ENCODE peak calls at places on chromosomes 2 and 18, in five cellular contexts. H is AG08395; M is naive thymus-derived CD4-positive, alpha-beta T cell; Z is AG04450; X is hepatocyte. Y is an unnamed sample.

GRCh38 chr2:134663451-134663850 is 55.3 kb downstream of the TMEM163 start:
- DNase-seq in H (no peak), M (no peak), Z (no peak), X (no peak), Y (no peak)

GRCh38 chr2:140998577-140998976 is 1132.2 kb downstream of the LRP1B start:
- DNase-seq in H (no peak), M (no peak), Z (no peak), X (no peak), Y (no peak)

GRCh38 chr2:143145056-143145455 is 15.8 kb downstream of the ARHGAP15 start:
- DNase-seq in H (no peak), M (no peak), Z (no peak), X (no peak), Y (no peak)

GRCh38 chr18:48806551-48807261 is 144.1 kb downstream of the SMAD7 start:
- DNase-seq in H (peak; percentile 67), M (peak; percentile 61), Z (no peak), X (no peak), Y (no peak)

GRCh38 chr2:1771626-1772280 is 27.4 kb upstream of the PXDN start:
- DNase-seq in H (no peak), M (no peak), Z (no peak), X (no peak), Y (no peak)

GRCh38 chr18:26367425-26367824 is 141.2 kb downstream of the TAF4B start:
- DNase-seq in H (no peak), M (no peak), Z (no peak), X (no peak), Y (no peak)

GRCh38 chr2:11152591-11152990 is 2.7 kb upstream of the SLC66A3 start:
- DNase-seq in H (no peak), M (no peak), Z (no peak), X (no peak), Y (no peak)

GRCh38 chr2:96105152-96105915 is 11.0 kb downstream of the ADRA2B start:
- DNase-seq in H (no peak), M (no peak), Z (no peak), X (no peak), Y (no peak)

GRCh38 chr2:73640537-73640936 is 1.7 kb downstream of the NAT8 start:
- DNase-seq in H (no peak), M (no peak), Z (no peak), X (no peak), Y (no peak)

GRCh38 chr2:139165599-139165998 is 385.4 kb upstream of the NXPH2 start:
- DNase-seq in H (no peak), M (no peak), Z (no peak), X (no peak), Y (no peak)

GRCh38 chr2:17515652-17516051 is 2.6 kb downstream of the RAD51AP2 start:
- DNase-seq in H (no peak), M (no peak), Z (no peak), X (no peak), Y (no peak)

GRCh38 chr2:101063753-101064502 is 61.8 kb downstream of the RPL31 start:
- DNase-seq in H (peak; percentile 73), M (no peak), Z (no peak), X (no peak), Y (peak; percentile 34)

GRCh38 chr2:84388133-84388532 is 70.9 kb downstream of the SUCLG1 start:
- DNase-seq in H (peak; percentile 34), M (no peak), Z (no peak), X (no peak), Y (no peak)

GRCh38 chr18:31684279-31685096 is at the start of gene B4GALT6:
- DNase-seq in H (peak; percentile 6), M (no peak), Z (no peak), X (peak; percentile 73), Y (peak; percentile 50)

GRCh38 chr2:120436460-120436739 is 90.5 kb downstream of the INHBB start:
- DNase-seq in H (peak; percentile 58), M (no peak), Z (no peak), X (no peak), Y (no peak)

GRCh38 chr2:12240216-12240615 is 476.5 kb upstream of the TRIB2 start:
- DNase-seq in H (no peak), M (no peak), Z (no peak), X (no peak), Y (no peak)

GRCh38 chr2:46332686-46333281 is 35.6 kb downstream of the EPAS1 start:
- DNase-seq in H (no peak), M (no peak), Z (no peak), X (no peak), Y (no peak)

GRCh38 chr2:37499113-37499512 is 154.7 kb downstream of the QPCT start:
- DNase-seq in H (no peak), M (no peak), Z (no peak), X (no peak), Y (no peak)

GRCh38 chr2:176189666-176190641 is 1.5 kb downstream of the HOXD1 start:
- DNase-seq in H (no peak), M (no peak), Z (no peak), X (no peak), Y (peak; percentile 50)

GRCh38 chr2:203672856-203673255 is 33.6 kb upstream of the CD28 start:
- DNase-seq in H (no peak), M (no peak), Z (no peak), X (no peak), Y (peak; percentile 22)

GRCh38 chr2:96549466-96549785 is 12.9 kb downstream of the ARID5A start:
- DNase-seq in H (no peak), M (no peak), Z (no peak), X (peak; percentile 3), Y (no peak)

GRCh38 chr2:28644760-28645159 is 106.9 kb upstream of the PPP1CB start:
- DNase-seq in H (no peak), M (no peak), Z (no peak), X (no peak), Y (no peak)

GRCh38 chr2:133673570-133673969 is 105.3 kb upstream of the NCKAP5 start:
- DNase-seq in H (no peak), M (no peak), Z (no peak), X (no peak), Y (no peak)

GRCh38 chr18:40048253-40048652 is 1906.8 kb upstream of the PIK3C3 start:
- DNase-seq in H (no peak), M (no peak), Z (no peak), X (no peak), Y (no peak)

GRCh38 chr2:134189009-134189717 is 64.7 kb upstream of the MGAT5 start:
- DNase-seq in H (peak; percentile 79), M (no peak), Z (peak; percentile 32), X (peak; percentile 31), Y (no peak)

GRCh38 chr2:237475704-237476107 is 11.3 kb upstream of the MLPH start:
- DNase-seq in H (peak; percentile 72), M (no peak), Z (no peak), X (peak; percentile 49), Y (peak; percentile 37)

GRCh38 chr2:208103616-208104015 is 20.7 kb downstream of the CRYGD start:
- DNase-seq in H (no peak), M (no peak), Z (no peak), X (no peak), Y (no peak)

GRCh38 chr2:105865222-105865913 is 120.7 kb downstream of the NCK2 start:
- DNase-seq in H (peak; percentile 62), M (no peak), Z (no peak), X (no peak), Y (no peak)

GRCh38 chr2:14826518-14826917 is 194.0 kb downstream of the LRATD1 start:
- DNase-seq in H (no peak), M (no peak), Z (no peak), X (no peak), Y (no peak)

GRCh38 chr2:171668111-171668600 is 19.1 kb upstream of the DYNC1I2 start:
- DNase-seq in H (no peak), M (no peak), Z (no peak), X (no peak), Y (no peak)

GRCh38 chr2:211132586-211132985 is 576.2 kb downstream of the CPS1 start:
- DNase-seq in H (no peak), M (no peak), Z (no peak), X (no peak), Y (peak; percentile 1)

GRCh38 chr2:46241344-46241743 is 55.9 kb upstream of the EPAS1 start:
- DNase-seq in H (peak; percentile 12), M (no peak), Z (no peak), X (no peak), Y (peak; percentile 70)

GRCh38 chr18:61551586-61551985 is 218.4 kb downstream of the CDH20 start:
- DNase-seq in H (peak; percentile 80), M (peak; percentile 23), Z (peak; percentile 82), X (peak; percentile 88), Y (peak; percentile 93)

GRCh38 chr2:110104025-110104771 is 11.4 kb downstream of the MALL start:
- DNase-seq in H (no peak), M (no peak), Z (no peak), X (no peak), Y (no peak)

GRCh38 chr2:59900728-59901452 is 652.6 kb downstream of the BCL11A start:
- DNase-seq in H (no peak), M (no peak), Z (no peak), X (no peak), Y (no peak)

GRCh38 chr18:49135871-49136270 is 185.1 kb upstream of the SMAD7 start:
- DNase-seq in H (no peak), M (no peak), Z (no peak), X (peak; percentile 48), Y (peak; percentile 44)

GRCh38 chr2:216774620-216775019 is 79.3 kb upstream of the IGFBP5 start:
- DNase-seq in H (peak; percentile 92), M (no peak), Z (peak; percentile 63), X (peak; percentile 23), Y (no peak)

GRCh38 chr2:67660015-67660602 is 263.0 kb downstream of the ETAA1 start:
- DNase-seq in H (no peak), M (no peak), Z (no peak), X (no peak), Y (no peak)

GRCh38 chr2:66305714-66306113 is 129.2 kb upstream of the MEIS1 start:
- DNase-seq in H (no peak), M (no peak), Z (no peak), X (no peak), Y (no peak)